ENCODE peak calls at places on chromosomes 4 and X, in nine cellular contexts. R is fibroblast of lung, U is glutamatergic neuron, P is PC-3, E is stomach, W is HL-60, Y is Peyer's patch, O is AG04449, N is endodermal cell. M is an unnamed sample.

GRCh38 chr4:186736466-186736865 is 12.8 kb upstream of the FAT1 start:
- DNase-seq in P (no peak), W (no peak), R (no peak), U (no peak), O (no peak), N (no peak), E (no peak), Y (no peak), M (no peak)

GRCh38 chr4:38190717-38191178 is 230.6 kb downstream of the PTTG2 start:
- DNase-seq in R (peak; percentile 81), W (no peak), O (peak; percentile 54), N (no peak), U (no peak), P (peak; percentile 53), Y (no peak), E (no peak), M (no peak)

GRCh38 chr4:159455675-159456235 is 352.9 kb downstream of the RAPGEF2 start:
- DNase-seq in E (no peak), N (peak; percentile 70), P (peak; percentile 66), Y (no peak), W (peak; percentile 38), U (no peak), O (no peak), R (peak; percentile 48), M (no peak)

GRCh38 chrX:110341189-110342035 is 17.2 kb upstream of the RTL9 start:
- DNase-seq in E (no peak), O (peak; percentile 69), P (peak; percentile 78), N (no peak), Y (no peak), R (peak; percentile 85), U (no peak), W (no peak), M (no peak)

GRCh38 chrX:105495376-105495775 is 274.9 kb upstream of the TEX13A start:
- DNase-seq in N (no peak), Y (no peak), W (no peak), E (no peak), U (no peak), O (no peak), P (no peak), R (no peak), M (no peak)

GRCh38 chrX:43141885-43142284 is 363.9 kb upstream of the PPP1R2C start:
- DNase-seq in Y (no peak), W (no peak), R (no peak), P (no peak), U (no peak), N (no peak), E (no peak), O (no peak), M (no peak)

GRCh38 chr4:107689912-107690587 is 30.0 kb downstream of the PAPSS1 start:
- DNase-seq in P (peak; percentile 90), Y (no peak), W (no peak), E (no peak), N (no peak), U (no peak), R (peak; percentile 95), O (peak; percentile 50), M (no peak)

GRCh38 chrX:119753639-119754257 is 4.6 kb upstream of the SOWAHD start:
- DNase-seq in R (no peak), Y (peak; percentile 58), O (no peak), W (peak; percentile 72), U (no peak), P (peak; percentile 70), E (no peak), N (peak; percentile 61), M (no peak)

GRCh38 chr4:42401171-42401570 is 3.9 kb downstream of the SHISA3 start:
- DNase-seq in O (no peak), U (no peak), N (peak; percentile 69), P (peak; percentile 53), E (no peak), R (no peak), Y (no peak), W (no peak), M (no peak)

GRCh38 chr4:101885574-101885973 is 95.0 kb downstream of the BANK1 start:
- DNase-seq in N (no peak), O (no peak), Y (no peak), R (no peak), E (no peak), W (peak; percentile 57), U (no peak), P (peak; percentile 81), M (no peak)

GRCh38 chr4:137583650-137584049 is 51.4 kb upstream of the PCDH18 start:
- DNase-seq in R (no peak), O (no peak), E (no peak), P (no peak), U (no peak), W (no peak), Y (no peak), N (no peak), M (no peak)

DNA sequence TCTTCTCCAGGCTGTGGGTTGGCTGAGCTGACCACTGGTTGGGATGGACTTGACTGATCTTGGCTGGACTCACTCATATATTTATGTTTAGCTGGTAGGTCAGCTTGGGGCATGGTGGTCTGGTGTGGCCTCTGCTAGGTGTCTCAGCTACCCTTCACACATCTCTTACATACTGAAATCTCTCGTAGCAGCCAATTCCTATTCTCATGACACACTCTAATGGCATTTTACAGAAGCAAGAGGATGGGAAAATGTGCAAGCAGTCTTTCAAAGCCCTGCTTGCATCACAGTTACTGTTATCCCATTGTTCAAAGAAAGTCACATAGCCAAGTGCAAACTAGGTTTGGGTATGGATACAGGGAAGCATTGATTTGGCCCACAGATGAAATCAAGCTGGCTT is 55.5 kb upstream of the PCDH18 start:
- DNase-seq in P (no peak), E (no peak), U (no peak), O (no peak), W (no peak), R (peak; percentile 71), Y (no peak), N (no peak), M (no peak)
- TF ChIP-seq CTCF in P (no peak), E (no peak), U (no peak), O (no peak), W (no peak), R (no peak), Y (no peak), N (no peak), M (no peak)

GRCh38 chr4:6887591-6888371 is 21.8 kb upstream of the TBC1D14 start:
- DNase-seq in W (peak; percentile 80), U (peak; percentile 35), E (no peak), N (no peak), Y (peak; percentile 46), O (no peak), R (no peak), P (no peak), M (peak; percentile 73)

GRCh38 chr4:6884341-6884870 is 25.2 kb upstream of the TBC1D14 start:
- DNase-seq in W (no peak), P (no peak), N (peak; percentile 68), E (no peak), Y (no peak), O (no peak), R (no peak), U (no peak), M (no peak)

GRCh38 chr4:6886886-6887285 is 22.7 kb upstream of the TBC1D14 start:
- DNase-seq in O (no peak), P (no peak), R (no peak), N (no peak), Y (peak; percentile 29), E (no peak), U (no peak), W (no peak), M (no peak)

GRCh38 chr4:6888506-6889071 is 21.0 kb upstream of the TBC1D14 start:
- DNase-seq in O (no peak), P (no peak), Y (peak; percentile 34), R (no peak), U (no peak), W (no peak), N (no peak), E (peak; percentile 2), M (no peak)

DNA sequence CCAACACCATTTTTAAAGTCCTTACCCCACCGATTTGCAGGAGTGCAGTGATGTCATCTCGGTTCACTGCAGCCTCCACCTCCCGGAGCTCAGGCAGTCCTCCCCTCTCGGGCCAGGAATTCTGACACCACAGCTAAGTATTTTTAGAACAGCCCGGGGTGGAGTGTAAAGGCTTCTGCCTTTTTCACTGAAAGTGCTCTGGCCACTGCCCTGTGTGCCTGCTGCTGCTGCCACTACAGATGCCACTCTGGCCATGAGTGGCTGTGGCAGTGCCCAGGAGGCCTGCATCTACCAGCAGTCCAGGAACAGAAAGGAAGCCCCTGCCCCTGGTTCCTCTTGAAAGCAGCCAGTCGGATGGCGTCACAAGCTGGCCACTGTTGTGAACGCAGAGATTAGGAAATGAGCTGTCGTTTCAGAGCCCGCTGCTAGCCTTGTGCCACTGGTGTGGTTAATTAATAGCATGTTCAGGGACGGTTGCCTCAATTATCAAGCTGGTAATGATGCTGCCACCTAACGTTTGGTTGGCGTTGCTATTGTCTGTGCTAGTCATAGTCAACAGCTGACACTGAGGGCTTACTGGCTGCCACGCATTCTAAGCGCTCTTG is 23.6 kb upstream of the TBC1D14 start:
- DNase-seq in O (no peak), E (peak; percentile 49), W (peak; percentile 96), P (peak; percentile 15), R (peak; percentile 85), Y (peak; percentile 74), N (no peak), U (no peak), M (peak; percentile 94)
- TF ChIP-seq CTCF in O (peak; percentile 39), E (no peak), W (peak; percentile 86), P (peak; percentile 25), R (peak; percentile 25), Y (peak; percentile 60), N (no peak), U (no peak), M (peak; percentile 50)

DNA sequence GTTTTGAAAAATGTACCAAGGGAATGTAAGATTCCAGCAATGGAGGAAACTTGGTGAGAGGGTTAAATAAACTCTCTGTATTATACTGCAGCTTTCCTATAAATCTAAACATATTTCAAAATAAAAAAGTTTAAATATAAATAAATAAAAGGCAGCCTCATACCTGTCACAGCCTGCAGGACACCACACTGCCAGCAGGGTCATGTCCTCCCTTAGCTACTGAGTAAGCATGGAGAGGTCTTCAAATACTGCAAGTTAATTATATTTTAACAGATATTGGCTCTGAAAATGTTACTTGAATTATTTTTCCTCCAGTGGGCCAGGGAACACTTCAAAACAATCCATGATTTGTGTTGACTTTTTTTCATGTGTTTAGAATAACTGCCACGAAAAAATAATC is 852.8 kb upstream of the PCDH7 start:
- DNase-seq in E (no peak), U (no peak), W (no peak), P (no peak), O (no peak), Y (no peak), N (no peak), R (no peak), M (no peak)
- TF ChIP-seq CTCF in E (no peak), U (no peak), W (no peak), P (no peak), O (no peak), Y (no peak), N (peak; percentile 51), R (no peak), M (no peak)

DNA sequence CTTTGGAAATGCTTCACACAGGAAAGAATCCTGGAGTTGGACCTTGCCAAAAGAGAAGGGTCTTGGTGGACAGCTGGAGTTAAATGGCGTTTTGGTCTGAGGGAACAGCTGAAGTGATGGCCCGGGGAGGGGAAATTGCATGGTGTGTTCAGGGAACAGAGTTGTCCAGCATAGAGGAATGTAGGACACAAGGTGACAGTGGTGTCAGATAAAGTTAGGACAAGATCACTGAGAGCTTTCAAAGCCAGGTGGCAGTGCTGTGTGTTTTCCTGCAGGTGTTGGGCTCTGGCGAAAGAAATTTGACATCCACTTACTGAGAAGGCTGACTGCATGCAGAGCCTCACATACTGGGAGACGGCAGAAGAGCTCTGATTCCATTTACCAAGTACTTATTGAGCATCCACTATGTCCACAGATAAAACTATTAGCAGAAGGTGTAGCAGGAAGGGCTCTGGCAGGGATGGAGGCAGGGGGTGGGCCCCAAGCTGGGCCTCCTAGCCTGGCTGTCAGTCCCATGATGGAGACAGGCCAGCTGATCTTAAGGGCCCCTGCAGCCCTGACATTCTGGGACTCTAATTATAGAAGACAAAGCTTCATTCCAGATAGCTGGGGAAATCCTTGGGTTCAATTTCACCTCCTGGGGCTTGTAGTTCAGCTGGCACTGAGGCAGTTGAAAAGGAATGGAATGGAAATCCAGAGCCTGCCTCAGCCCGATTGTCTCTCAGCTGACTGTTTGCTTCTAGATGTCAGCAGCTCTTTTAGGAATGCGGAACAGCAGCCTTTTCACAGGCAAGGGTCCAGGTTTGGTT is 150.2 kb upstream of the MAMLD1 start:
- DNase-seq in W (no peak), U (no peak), E (peak; percentile 57), Y (no peak), R (no peak), N (peak; percentile 62), P (no peak), O (no peak), M (no peak)
- TF ChIP-seq CTCF in W (no peak), U (no peak), E (no peak), Y (no peak), R (no peak), N (peak; percentile 57), P (no peak), O (no peak), M (no peak)

M was measured in CD14-positive monocyte.